ENCODE peak calls at places on chromosomes 7 and 10, in four cellular contexts. L is K562, B is HepG2, K is GM12878. A is an unnamed sample.

GRCh38 chr7:127290801-127291361 is 38.1 kb upstream of the GRM8 start:
- DNase-seq in B (no peak), K (no peak), L (no peak), A (no peak)

GRCh38 chr7:74454948-74455804 is 1.5 kb downstream of the GTF2IRD1 start:
- DNase-seq in K (no peak), B (peak), L (peak), A (no peak)

GRCh38 chr7:103447073-103447960 is 1.3 kb upstream of the SLC26A5 start:
- DNase-seq in B (peak), L (peak), K (no peak), A (peak)

GRCh38 chr7:127250312-127251047 is 2.3 kb downstream of the GRM8 start:
- DNase-seq in K (no peak), B (no peak), L (no peak), A (no peak)

GRCh38 chr10:123891147-123892011 is at the start of gene CPXM2:
- DNase-seq in K (no peak), L (no peak), B (no peak), A (peak)

GRCh38 chr10:111297351-111297848 is 220.6 kb downstream of the ADRA2A start:
- DNase-seq in L (no peak), B (no peak), K (no peak), A (no peak)

GRCh38 chr10:114356786-114357588 is 47.3 kb downstream of the AFAP1L2 start:
- DNase-seq in B (no peak), K (no peak), L (no peak), A (no peak)

GRCh38 chr7:18357691-18358090 is 137.9 kb upstream of the HDAC9 start:
- DNase-seq in K (no peak), B (no peak), L (no peak), A (no peak)

GRCh38 chr10:54622017-54622416 is 179.0 kb downstream of the PCDH15 start:
- DNase-seq in L (no peak), B (no peak), K (no peak), A (no peak)

GRCh38 chr10:50561816-50562215 is 61.9 kb downstream of the SGMS1 start:
- DNase-seq in L (peak), B (no peak), K (no peak), A (no peak)

GRCh38 chr7:68733219-68734143 is 864.8 kb upstream of the AUTS2 start:
- DNase-seq in B (no peak), L (no peak), K (no peak), A (no peak)

GRCh38 chr7:129222064-129222463 is 2.8 kb upstream of the AHCYL2 start:
- DNase-seq in L (no peak), K (no peak), B (no peak), A (no peak)

GRCh38 chr10:80509403-80510161 is 28.1 kb upstream of the SH2D4B start:
- DNase-seq in B (no peak), L (no peak), K (no peak), A (no peak)
- TF ChIP-seq GABPA in B (no peak), L (no peak), K (no peak), A (no peak)

DNA sequence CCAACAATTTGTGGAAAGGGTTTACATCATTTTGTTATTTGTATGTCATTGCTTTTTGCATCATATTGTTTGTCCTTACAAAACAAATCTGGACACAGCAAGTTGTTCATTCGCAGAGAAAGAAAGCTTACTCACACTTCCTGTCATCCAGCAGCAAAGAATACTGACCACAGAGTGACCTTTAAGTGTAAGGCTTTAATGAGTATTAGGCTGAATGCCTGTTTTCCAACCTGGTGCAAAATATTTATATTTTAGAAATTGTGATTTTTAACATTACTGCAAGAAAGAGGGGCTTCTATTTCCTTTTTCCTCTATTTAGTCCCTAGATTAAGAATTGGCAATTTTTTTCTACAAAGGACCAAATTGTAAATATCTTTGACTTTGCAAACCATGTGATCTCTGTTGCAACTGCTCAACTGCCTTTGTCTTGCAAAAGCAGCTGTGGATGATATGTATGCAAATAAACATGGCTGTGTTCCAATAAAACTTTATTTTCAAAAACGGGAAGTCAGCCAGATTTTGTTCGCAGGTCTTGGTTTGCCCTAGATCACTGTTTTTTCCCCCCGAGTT is 27.8 kb upstream of the ITGB1 start:
- DNase-seq in L (no peak), K (no peak), B (peak), A (no peak)
- TF ChIP-seq HDAC6 in L (no peak), K (no peak), B (no peak), A (no peak)

DNA sequence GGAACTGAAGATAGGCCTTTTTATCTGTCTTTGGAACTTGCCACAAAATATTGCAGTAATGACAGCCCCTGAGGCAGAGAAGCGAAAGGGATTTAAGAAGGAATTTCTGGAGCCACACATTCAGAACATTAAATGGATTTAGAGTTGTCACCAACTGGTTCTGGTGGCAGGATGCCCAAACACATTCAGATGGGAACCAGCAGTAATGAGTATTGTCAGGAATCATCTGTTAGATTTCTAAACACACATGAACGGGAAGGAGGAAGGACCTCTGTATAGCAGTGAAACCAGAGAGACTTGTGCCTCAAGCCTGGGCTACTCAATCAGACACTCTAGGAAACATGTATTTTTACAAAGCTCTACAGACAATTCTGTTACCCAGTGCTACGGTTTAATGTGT is 103.8 kb upstream of the CCNY start:
- DNase-seq in B (no peak), K (no peak), L (no peak), A (no peak)
- TF ChIP-seq CHD2 in B (no peak), K (no peak), L (no peak), A (no peak)

DNA sequence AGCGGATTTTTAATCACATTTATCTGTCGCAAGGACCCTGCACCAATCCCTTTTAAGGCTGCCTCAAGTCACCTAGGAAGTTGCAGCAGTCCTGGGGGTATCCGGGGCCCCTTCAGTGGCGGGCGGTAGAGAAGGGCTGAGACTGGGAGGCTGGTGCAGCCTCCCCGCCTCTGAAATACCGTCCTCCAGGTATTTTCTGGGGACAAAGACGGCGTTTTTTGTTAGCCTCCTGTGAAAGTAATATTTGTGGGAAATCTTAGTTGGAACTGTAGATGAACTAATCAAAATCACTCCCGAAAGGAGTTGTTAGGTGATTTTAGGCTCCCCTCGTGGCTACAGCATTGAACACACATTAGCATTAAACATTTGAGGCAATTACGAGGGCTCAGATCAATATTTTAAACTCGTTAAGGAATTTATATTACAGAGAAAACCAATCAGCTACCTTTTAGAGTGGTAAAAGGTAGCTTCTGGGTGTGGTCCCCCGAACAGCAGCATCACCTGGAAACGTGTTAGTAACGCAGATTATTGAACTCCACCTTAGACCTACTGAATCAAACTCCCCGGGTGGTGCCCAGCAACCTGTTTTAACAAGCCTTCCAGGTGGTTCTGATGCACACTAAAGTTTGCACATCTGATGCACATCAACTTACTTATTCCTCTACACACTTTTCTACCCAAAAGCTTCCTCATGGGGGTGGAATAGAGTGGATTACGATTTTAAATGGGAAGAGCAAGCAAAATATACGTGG is 548 bp upstream of the ANXA7 start:
- DNase-seq in B (no peak), L (peak), K (no peak), A (no peak)
- TF ChIP-seq GABPA in B (no peak), L (no peak), K (no peak), A (no peak)

DNA sequence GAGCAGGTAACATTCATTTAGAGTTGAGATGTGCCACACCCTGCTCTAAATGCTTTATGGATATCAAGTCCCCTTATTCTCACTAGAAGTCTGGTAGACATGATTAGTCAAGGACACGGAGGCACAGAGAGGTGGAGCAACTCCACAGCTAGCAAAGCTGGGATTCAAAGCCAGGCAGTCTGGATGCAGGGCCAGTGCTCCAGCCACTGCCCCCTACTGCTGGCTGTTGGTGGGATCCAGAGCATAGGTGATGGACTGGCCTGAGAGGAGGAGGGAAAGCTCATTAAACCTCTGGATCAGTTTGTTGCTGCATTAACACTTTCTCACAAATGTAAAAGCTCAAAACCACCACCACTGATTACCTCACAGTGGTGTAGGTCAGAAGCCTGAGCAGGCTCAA is 22.6 kb upstream of the KBTBD2 start:
- DNase-seq in K (no peak), B (no peak), L (no peak), A (no peak)
- TF ChIP-seq HDAC6 in K (no peak), B (no peak), L (no peak), A (no peak)

DNA sequence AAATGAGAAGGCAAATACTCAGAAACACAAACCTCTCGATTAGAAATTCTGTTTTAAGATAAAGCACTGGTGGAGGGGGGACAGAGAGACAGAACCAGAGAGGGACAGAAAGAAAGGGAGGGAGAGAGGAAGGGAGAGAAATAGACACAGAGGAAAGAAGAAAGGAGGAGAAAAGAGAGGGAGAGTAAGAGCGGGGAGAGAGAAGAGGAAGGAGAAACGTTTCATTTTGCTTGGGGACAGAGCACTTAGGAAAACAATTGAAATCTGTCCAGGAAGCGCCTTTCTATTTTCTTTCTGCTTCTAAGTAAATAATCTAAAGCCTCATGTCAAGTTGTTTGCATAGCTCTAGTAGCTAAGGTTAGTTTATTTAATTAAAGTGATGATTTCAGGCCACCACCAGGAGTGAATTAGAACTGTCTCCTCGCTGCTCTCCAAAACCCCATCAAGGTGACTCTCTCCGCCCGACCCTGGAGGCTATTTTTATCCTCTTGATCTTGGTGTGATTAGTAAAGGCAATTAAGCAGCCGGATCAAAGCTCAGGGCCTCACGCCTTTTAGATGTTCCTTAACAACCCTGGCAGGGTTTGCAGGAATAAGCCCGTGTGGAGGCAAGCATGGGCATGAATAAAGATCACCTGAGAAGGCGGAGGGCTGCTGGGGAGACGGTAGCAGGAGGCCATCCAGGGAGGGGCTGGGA is 73.4 kb upstream of the INSIG1 start:
- DNase-seq in K (no peak), L (no peak), B (no peak), A (no peak)
- TF ChIP-seq CHD2 in K (no peak), L (no peak), B (no peak), A (no peak)

GRCh38 chr7:151374139-151374538 is 32.5 kb downstream of the NUB1 start:
- DNase-seq in L (no peak), B (no peak), K (no peak), A (no peak)

GRCh38 chr7:151373599-151373998 is 32.0 kb downstream of the NUB1 start:
- DNase-seq in B (no peak), K (no peak), L (no peak), A (peak)

GRCh38 chr7:151371266-151371665 is 29.7 kb downstream of the NUB1 start:
- DNase-seq in L (peak), K (no peak), B (no peak), A (no peak)

GRCh38 chr7:151374726-151375125 is 33.1 kb downstream of the NUB1 start:
- DNase-seq in L (no peak), B (no peak), K (no peak), A (no peak)

GRCh38 chr7:151372612-151373265 is 31.1 kb downstream of the NUB1 start:
- DNase-seq in L (no peak), K (no peak), B (no peak), A (no peak)
- TF ChIP-seq GABPA in L (no peak), K (no peak), B (no peak), A (no peak)